ENCODE peak calls at places on chromosomes 16 and 17, in six cellular contexts. Y is GM12878, I is HCT116, A is K562, X is HepG2, S is upper lobe of left lung. O is an unnamed sample.

GRCh38 chr16:23594186-23594585 is 1.9 kb downstream of the NDUFAB1 start:
- ATAC-seq in Y (no peak), I (no peak), A (no peak), X (no peak), S (no peak), O (no peak)

GRCh38 chr16:87956771-87957279 is 5.6 kb downstream of the BANP start:
- ATAC-seq in Y (peak), I (peak), A (peak), X (no peak), S (no peak), O (no peak)

GRCh38 chr17:3167574-3167973 is 29.7 kb upstream of the OR1A2 start:
- ATAC-seq in Y (peak), I (no peak), A (no peak), X (no peak), S (no peak), O (no peak)

GRCh38 chr17:42676424-42677011 is at the start of gene PLEKHH3:
- ATAC-seq in Y (no peak), I (peak), A (peak), X (peak), S (no peak), O (no peak)

GRCh38 chr17:27633312-27634025 is 2.5 kb downstream of the LGALS9 start:
- ATAC-seq in Y (no peak), I (no peak), A (peak), X (peak), S (no peak), O (peak)

GRCh38 chr16:84774810-84775209 is 45.0 kb upstream of the CRISPLD2 start:
- ATAC-seq in Y (no peak), I (no peak), A (no peak), X (no peak), S (no peak), O (peak)

GRCh38 chr16:86362155-86362849 is 148.0 kb upstream of the FOXF1 start:
- ATAC-seq in Y (no peak), I (peak), A (no peak), X (no peak), S (no peak), O (no peak)

GRCh38 chr16:68355447-68356248 is 44.8 kb downstream of the PRMT7 start:
- ATAC-seq in Y (peak), I (peak), A (no peak), X (no peak), S (no peak), O (no peak)

GRCh38 chr17:31522987-31523495 is 131.6 kb downstream of the RAB11FIP4 start:
- ATAC-seq in Y (no peak), I (no peak), A (no peak), X (no peak), S (no peak), O (no peak)

GRCh38 chr16:77344306-77344705 is 90.5 kb downstream of the ADAMTS18 start:
- ATAC-seq in Y (no peak), I (no peak), A (no peak), X (no peak), S (no peak), O (no peak)

GRCh38 chr16:57906385-57907316 is 64.3 kb downstream of the CNGB1 start:
- ATAC-seq in Y (peak), I (peak), A (peak), X (peak), S (peak), O (no peak)

GRCh38 chr17:59004338-59005111 is 102.2 kb downstream of the TRIM37 start:
- ATAC-seq in Y (peak), I (peak), A (peak), X (peak), S (peak), O (no peak)

GRCh38 chr17:40922239-40922638 is 15.2 kb downstream of the KRT23 start:
- ATAC-seq in Y (no peak), I (peak), A (no peak), X (peak), S (peak), O (peak)

GRCh38 chr16:1278456-1278855 is 22.6 kb downstream of the TPSD1 start:
- ATAC-seq in Y (peak), I (peak), A (peak), X (peak), S (no peak), O (no peak)

GRCh38 chr16:17347624-17348023 is 123.1 kb downstream of the XYLT1 start:
- ATAC-seq in Y (no peak), I (no peak), A (no peak), X (no peak), S (peak), O (no peak)

GRCh38 chr16:16018705-16019104 is 69.3 kb downstream of the ABCC1 start:
- ATAC-seq in Y (no peak), I (no peak), A (no peak), X (no peak), S (no peak), O (no peak)

GRCh38 chr17:66214893-66215528 is 14.2 kb downstream of the APOH start:
- ATAC-seq in Y (no peak), I (no peak), A (no peak), X (no peak), S (no peak), O (no peak)

GRCh38 chr16:80319181-80319580 is 221.6 kb upstream of the DYNLRB2 start:
- ATAC-seq in Y (no peak), I (no peak), A (no peak), X (peak), S (no peak), O (no peak)

DNA sequence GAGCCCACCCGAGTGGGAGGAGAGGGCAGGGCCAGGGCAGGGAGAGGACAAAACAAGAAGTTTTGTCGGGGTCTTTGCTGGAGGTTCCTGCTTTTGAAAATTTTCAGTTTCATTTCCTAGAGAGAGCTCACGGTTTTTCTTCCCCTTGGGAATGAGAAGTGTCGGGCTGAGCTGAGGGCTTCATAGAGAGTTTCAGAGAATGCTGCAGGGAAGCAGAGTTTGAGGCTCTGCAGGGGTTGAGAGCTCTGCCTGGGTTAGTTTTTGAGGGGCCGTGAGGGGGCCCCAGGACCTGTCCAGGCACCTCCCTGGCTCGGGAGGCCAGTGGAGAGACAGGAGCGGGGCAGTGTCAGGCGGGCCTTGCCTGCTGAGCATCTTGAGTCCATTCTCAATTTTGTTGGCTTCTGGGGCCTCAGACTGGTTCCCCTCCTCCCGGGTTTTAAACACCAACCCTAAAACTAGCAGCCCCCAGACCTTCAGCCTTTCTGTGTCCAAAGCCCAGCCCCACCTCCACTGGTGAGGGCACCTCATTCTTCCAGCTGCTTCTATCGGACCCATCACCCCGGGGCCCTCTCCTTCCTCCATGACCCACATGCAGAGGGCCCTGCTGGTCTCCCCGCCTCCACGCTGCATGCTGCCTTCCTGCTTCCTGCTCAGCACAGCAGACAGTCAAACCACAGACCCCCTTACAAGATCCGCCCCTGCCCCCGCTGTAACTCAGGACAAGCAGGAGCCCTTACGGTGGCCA is 3.6 kb downstream of the RNF213 start:
- ATAC-seq in Y (peak), I (no peak), A (no peak), X (no peak), S (no peak), O (no peak)
- TF ChIP-seq POLR2AphosphoS5 in Y (no peak), I (no peak), A (no peak), X (no peak), S (no peak), O (no peak)

GRCh38 chr16:29665294-29666077 is 2.4 kb downstream of the SPN start:
- ATAC-seq in Y (no peak), I (no peak), A (peak), X (peak), S (no peak), O (no peak)
- TF ChIP-seq POLR2A in Y (no peak), I (no peak), A (no peak), X (no peak), S (no peak), O (no peak)

DNA sequence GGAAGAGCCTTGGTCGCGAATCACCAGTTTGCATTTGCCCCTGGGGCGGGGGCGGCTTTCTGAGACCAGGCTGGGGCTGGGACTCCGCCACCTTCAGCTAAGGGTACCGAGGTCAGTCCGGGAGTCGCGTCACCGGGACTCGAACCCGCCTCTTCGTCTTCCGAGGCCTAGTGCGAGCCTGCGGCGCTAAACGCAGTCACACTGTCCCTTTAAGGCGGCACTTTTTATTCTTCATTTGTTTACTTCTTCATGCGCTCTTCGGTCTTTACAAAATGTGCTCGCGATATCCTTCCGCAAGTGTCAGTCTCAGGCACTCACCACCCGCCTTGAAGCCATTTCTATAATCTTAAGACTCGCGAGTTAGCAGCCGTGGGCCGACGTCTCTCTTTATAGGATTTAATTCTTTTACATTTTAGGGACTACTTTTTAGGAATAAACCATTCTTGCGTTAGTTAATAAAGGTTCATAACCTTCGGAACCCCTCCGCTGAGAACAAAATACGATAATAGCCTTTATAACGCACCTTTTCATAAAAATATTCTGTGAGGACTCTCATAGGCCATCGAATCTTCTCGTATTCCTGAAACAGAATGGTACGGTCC is 593 bp upstream of the HEXIM1 start:
- ATAC-seq in Y (peak), I (peak), A (peak), X (peak), S (peak), O (peak)
- TF ChIP-seq POLR2AphosphoS5 in Y (peak), I (peak), A (peak), X (no peak), S (peak), O (peak)

GRCh38 chr16:18784917-18785623 is 5.1 kb downstream of the RPS15A start:
- ATAC-seq in Y (no peak), I (no peak), A (no peak), X (no peak), S (no peak), O (no peak)

GRCh38 chr16:18789515-18789849 is 652 bp downstream of the RPS15A start:
- ATAC-seq in Y (no peak), I (no peak), A (no peak), X (no peak), S (no peak), O (no peak)

GRCh38 chr16:18788828-18789514 is 1.2 kb downstream of the RPS15A start:
- ATAC-seq in Y (no peak), I (no peak), A (no peak), X (no peak), S (no peak), O (no peak)

GRCh38 chr16:18782697-18783429 is 7.3 kb downstream of the RPS15A start:
- ATAC-seq in Y (no peak), I (no peak), A (no peak), X (no peak), S (no peak), O (no peak)

GRCh38 chr16:18783430-18784341 is 6.4 kb downstream of the RPS15A start:
- ATAC-seq in Y (no peak), I (no peak), A (no peak), X (no peak), S (no peak), O (no peak)
- TF ChIP-seq POLR2A in Y (no peak), I (no peak), A (no peak), X (no peak), S (no peak), O (no peak)

GRCh38 chr17:16463341-16464000 is 28.5 kb downstream of the LRRC75A start:
- ATAC-seq in Y (no peak), I (peak), A (no peak), X (peak), S (no peak), O (peak)
- TF ChIP-seq POLR2AphosphoS5 in Y (no peak), I (no peak), A (no peak), X (no peak), S (no peak), O (no peak)

GRCh38 chr16:29947897-29948296 is 14.0 kb upstream of the TMEM219 start:
- ATAC-seq in Y (no peak), I (no peak), A (no peak), X (no peak), S (no peak), O (no peak)

GRCh38 chr16:29940656-29941055 is 14.6 kb upstream of the KCTD13 start:
- ATAC-seq in Y (no peak), I (no peak), A (no peak), X (no peak), S (no peak), O (no peak)

GRCh38 chr16:29943846-29944669 is 17.8 kb upstream of the TMEM219 start:
- ATAC-seq in Y (no peak), I (peak), A (peak), X (peak), S (peak), O (peak)
- TF ChIP-seq POLR2A in Y (no peak), I (peak), A (no peak), X (peak), S (no peak), O (no peak)

DNA sequence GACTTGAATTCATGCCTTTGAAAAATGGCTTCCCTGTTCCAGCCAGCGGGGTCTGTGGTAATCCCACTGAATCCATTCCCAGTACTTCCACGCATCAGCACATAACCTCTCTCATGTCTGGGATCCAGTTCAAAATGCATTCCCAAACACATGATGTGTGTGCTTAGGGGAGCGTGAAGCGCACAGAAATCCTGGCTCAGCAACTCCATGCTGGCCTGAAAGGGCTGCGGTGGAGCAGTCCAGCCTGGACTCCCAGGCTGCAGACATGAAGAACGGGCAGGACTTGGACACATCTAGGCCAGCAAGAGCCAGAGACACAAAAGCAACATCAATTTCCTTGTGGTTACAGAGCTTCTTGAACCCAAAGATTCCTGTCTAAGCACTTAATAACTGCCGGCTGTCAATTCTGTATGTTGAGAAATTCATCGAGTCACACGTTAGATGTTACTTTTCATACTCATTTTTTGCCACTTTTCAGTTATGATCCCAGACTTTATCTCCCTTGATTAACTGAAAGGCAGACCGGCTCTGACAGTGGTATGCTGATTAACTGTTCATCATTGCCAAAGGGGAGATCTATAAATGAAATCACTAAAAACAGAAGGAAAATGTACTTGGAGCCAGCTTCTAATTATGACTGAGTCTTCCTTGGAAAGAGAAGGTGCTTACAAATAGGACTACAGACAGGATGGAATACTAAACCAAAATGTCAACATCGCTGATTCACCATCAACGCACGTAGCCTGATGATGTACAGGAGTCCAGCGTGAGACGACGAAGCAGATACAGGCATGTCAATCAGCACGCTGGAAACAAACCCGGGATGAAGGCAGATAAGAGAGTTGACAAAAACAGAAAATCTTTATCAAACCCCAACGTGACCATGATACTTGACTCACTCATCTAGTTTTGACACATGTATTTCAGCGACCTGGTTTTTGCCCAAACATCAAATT is 23.0 kb downstream of the NSMCE1 start:
- ATAC-seq in Y (no peak), I (no peak), A (peak), X (no peak), S (peak), O (peak)
- TF ChIP-seq POLR2AphosphoS5 in Y (no peak), I (no peak), A (no peak), X (no peak), S (peak), O (peak)

DNA sequence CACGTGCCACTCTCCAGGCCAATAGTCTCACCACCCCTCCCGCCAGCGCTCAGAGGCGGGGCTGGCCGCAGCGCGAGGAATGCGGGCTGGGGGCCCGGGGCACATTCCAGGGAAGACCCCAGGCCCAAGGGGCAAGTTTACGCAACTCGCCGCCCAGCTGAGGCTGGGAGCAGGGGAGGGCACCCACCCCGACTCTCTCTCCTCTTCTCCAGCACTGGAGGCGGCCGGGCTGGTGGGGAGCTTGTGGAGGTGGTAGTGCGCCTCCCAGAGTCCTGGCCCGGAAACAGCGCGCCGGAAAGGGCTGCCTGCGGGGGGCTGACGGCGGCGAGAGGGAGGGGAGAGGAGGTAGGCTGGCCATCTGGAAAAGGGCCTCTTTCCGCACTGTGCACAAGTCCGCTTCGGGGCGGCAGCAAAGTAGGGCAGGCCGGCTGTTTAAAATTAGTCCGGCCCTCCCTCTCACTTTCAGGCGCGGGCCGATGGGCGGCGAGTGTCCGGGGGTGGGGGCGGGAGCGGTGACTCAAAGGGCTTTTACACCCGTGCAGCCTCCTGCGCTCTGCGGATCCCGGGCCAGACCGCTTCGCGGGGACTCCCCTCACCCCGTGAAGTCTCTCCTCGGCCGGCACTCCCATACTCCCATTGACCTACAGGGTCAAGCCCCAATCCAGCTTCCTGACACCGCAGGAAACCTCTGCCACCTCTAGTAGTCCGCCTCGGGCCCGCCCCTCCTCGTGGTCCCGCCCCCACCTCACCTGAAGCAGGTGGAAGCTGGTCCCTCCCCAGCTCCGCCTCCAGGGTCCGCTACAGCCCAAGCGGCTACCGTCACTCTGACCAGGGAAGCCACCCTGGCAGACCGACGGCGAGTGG is 968 bp downstream of the FHOD1 start:
- ATAC-seq in Y (peak), I (peak), A (peak), X (peak), S (peak), O (peak)
- TF ChIP-seq POLR2A in Y (peak), I (no peak), A (peak), X (peak), S (peak), O (no peak)

DNA sequence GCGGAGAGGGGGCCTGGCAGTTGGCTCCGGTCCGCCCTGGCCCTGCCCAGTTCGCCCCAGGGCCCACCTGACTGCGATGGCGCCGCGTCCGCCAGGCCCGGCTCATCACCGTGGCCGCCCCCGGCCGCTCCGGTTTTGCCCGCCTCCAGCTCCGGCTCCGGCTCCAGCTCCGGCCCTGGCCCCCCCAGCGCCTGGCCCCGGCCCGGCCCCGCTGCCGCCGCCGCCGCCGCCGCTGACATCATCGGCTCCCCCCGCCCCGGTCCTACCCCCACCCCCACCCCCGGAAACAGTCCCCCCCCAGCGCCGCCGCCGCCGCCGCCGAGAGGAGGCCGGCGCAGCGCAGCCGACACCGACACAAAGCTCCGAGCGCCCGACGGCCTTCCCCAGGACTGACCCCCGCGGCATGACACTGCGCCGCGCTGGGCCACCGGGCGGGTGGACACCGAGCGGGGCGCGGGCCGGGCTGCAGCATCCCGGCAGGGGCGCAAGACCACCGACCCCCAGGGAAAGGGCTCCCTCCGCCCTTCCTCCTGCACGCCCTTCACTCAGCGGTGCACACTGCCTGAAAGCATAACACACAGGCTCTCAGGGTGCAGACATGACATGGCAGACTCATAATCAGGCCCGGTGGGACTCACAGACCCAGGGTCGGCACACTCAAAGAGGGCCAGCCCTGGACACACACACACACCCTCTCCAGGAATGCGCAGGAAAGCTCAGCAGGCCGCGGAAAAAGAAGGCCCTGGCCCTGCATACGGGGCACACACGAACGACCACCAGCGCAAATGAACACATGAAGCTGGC is at the start of gene ZBTB4:
- ATAC-seq in Y (peak), I (peak), A (peak), X (peak), S (no peak), O (peak)
- TF ChIP-seq POLR2AphosphoS5 in Y (no peak), I (no peak), A (no peak), X (no peak), S (peak), O (peak)

GRCh38 chr17:38969281-38969680 is 2.1 kb upstream of the FBXO47 start:
- ATAC-seq in Y (no peak), I (no peak), A (no peak), X (no peak), S (no peak), O (no peak)

GRCh38 chr17:38970804-38971203 is 3.6 kb upstream of the FBXO47 start:
- ATAC-seq in Y (no peak), I (peak), A (peak), X (peak), S (no peak), O (no peak)

GRCh38 chr17:38970128-38970527 is 2.9 kb upstream of the FBXO47 start:
- ATAC-seq in Y (no peak), I (peak), A (no peak), X (no peak), S (peak), O (no peak)

GRCh38 chr17:38967290-38967738 is at the start of gene FBXO47:
- ATAC-seq in Y (peak), I (peak), A (peak), X (no peak), S (peak), O (peak)
- TF ChIP-seq POLR2A in Y (no peak), I (no peak), A (no peak), X (no peak), S (peak), O (peak)

O was measured in gastroesophageal sphincter.